ENCODE peak calls at places on chromosome 3, in nine cellular contexts. O is NCI-H1092; A is PC-3; N is stimulated activated CD8-positive, alpha-beta memory T cell treated with anti-CD3 and anti-CD28 coated beads, Interleukin-7, amount 100 ng/mL, for 48 hours; P is SW 1271; C is GM18507; Q is AG04450; M is ovary; D is nephron progenitor cell. Y is an unnamed sample.

GRCh38 chr3:196979545-196979944 is 10.9 kb upstream of the PIGZ start:
- DNase-seq in M (no peak), C (no peak), A (no peak), N (no peak), O (no peak), Q (no peak), P (no peak), D (no peak), Y (no peak)

GRCh38 chr3:3196148-3196861 is 16.8 kb upstream of the CRBN start:
- DNase-seq in N (no peak), Q (no peak), M (no peak), O (no peak), P (peak), A (peak), D (peak), C (no peak), Y (no peak)

GRCh38 chr3:123652346-123652984 is 67.6 kb upstream of the HACD2 start:
- DNase-seq in D (peak), N (peak), C (peak), A (peak), M (peak), Q (no peak), O (peak), P (peak), Y (no peak)

GRCh38 chr3:162994165-162994564 is 1497.6 kb downstream of the OTOL1 start:
- DNase-seq in P (no peak), O (no peak), M (no peak), Q (no peak), C (no peak), N (no peak), A (no peak), D (no peak), Y (no peak)

GRCh38 chr3:47291158-47291753 is 8.5 kb downstream of the KLHL18 start:
- DNase-seq in C (no peak), D (no peak), Q (no peak), M (no peak), A (no peak), P (no peak), O (no peak), N (no peak), Y (no peak)

GRCh38 chr3:159627634-159628033 is 361.0 kb upstream of the IL12A start:
- DNase-seq in Q (no peak), C (no peak), N (no peak), M (no peak), D (no peak), P (no peak), A (peak), O (no peak), Y (no peak)

GRCh38 chr3:67094769-67095168 is 96.7 kb downstream of the KBTBD8 start:
- DNase-seq in Q (no peak), O (no peak), C (no peak), M (no peak), D (no peak), N (no peak), A (no peak), P (no peak), Y (no peak)

GRCh38 chr3:172247525-172248274 is 200.6 kb downstream of the GHSR start:
- DNase-seq in O (no peak), C (no peak), M (no peak), N (no peak), D (no peak), P (no peak), A (no peak), Q (no peak), Y (no peak)

GRCh38 chr3:16132926-16133325 is 41.6 kb upstream of the GALNT15 start:
- DNase-seq in N (no peak), O (no peak), Q (no peak), D (no peak), M (no peak), C (no peak), P (no peak), A (no peak), Y (no peak)

GRCh38 chr3:182490601-182491485 is 302.5 kb upstream of the ATP11B start:
- DNase-seq in P (peak), O (peak), M (no peak), D (no peak), N (no peak), Q (no peak), C (no peak), A (peak), Y (no peak)

GRCh38 chr3:113534365-113534764 is 2.0 kb downstream of the SIDT1 start:
- DNase-seq in D (no peak), C (no peak), N (no peak), Q (no peak), M (no peak), A (no peak), O (no peak), P (no peak), Y (no peak)

GRCh38 chr3:8622873-8623725 is 21.5 kb downstream of the SSUH2 start:
- DNase-seq in O (peak), Q (peak), A (peak), D (peak), N (peak), P (peak), C (peak), M (peak), Y (no peak)

GRCh38 chr3:149393355-149394165 is 16.1 kb upstream of the TM4SF1 start:
- DNase-seq in M (peak), Q (peak), C (peak), N (peak), O (peak), P (peak), A (peak), D (peak), Y (no peak)

GRCh38 chr3:53887446-53887845 is 4.2 kb downstream of the SELENOK start:
- DNase-seq in C (no peak), D (no peak), A (no peak), P (no peak), M (no peak), O (no peak), Q (no peak), N (no peak), Y (no peak)

GRCh38 chr3:158801200-158801599 is 654 bp upstream of the MFSD1 start:
- DNase-seq in D (peak), M (peak), C (no peak), A (no peak), N (no peak), Q (no peak), O (no peak), P (no peak), Y (no peak)